ENCODE peak calls at places on chromosomes 4 and X, in seven cellular contexts. E is GM12878, Z is SK-N-SH, W is HepG2, U is HCT116, F is K562, Q is H1. V is an unnamed sample.

GRCh38 chr4:15303052-15303641 is 124.7 kb upstream of the C1QTNF7 start:
- DNase-seq in E (no peak), Z (no peak), W (peak), U (no peak), F (no peak), Q (no peak), V (no peak)

GRCh38 chrX:13254076-13254785 is 65.6 kb downstream of the ATXN3L start:
- DNase-seq in E (peak), Z (no peak), W (peak), U (no peak), F (peak), Q (no peak), V (no peak)

GRCh38 chr4:43380093-43380492 is 487.6 kb downstream of the GRXCR1 start:
- DNase-seq in E (no peak), Z (no peak), W (no peak), U (no peak), F (no peak), Q (no peak), V (no peak)

GRCh38 chr4:88422403-88422802 is 34.5 kb upstream of the HERC5 start:
- DNase-seq in E (no peak), Z (no peak), W (no peak), U (no peak), F (no peak), Q (no peak), V (no peak)

GRCh38 chrX:24146283-24146865 is 3.2 kb upstream of the ZFX start:
- DNase-seq in E (no peak), Z (no peak), W (no peak), U (no peak), F (no peak), Q (no peak), V (no peak)

GRCh38 chr4:150385606-150386005 is 196.3 kb upstream of the MAB21L2 start:
- DNase-seq in E (no peak), Z (no peak), W (no peak), U (no peak), F (no peak), Q (no peak), V (no peak)

GRCh38 chr4:71614626-71615025 is 169.3 kb downstream of the GC start:
- DNase-seq in E (no peak), Z (no peak), W (no peak), U (no peak), F (no peak), Q (no peak), V (no peak)

GRCh38 chrX:10006770-10007169 is 39.6 kb downstream of the CLDN34 start:
- DNase-seq in E (no peak), Z (no peak), W (no peak), U (no peak), F (no peak), Q (no peak), V (no peak)

GRCh38 chrX:65933085-65933589 is 106.7 kb downstream of the VSIG4 start:
- DNase-seq in E (no peak), Z (no peak), W (no peak), U (peak), F (no peak), Q (no peak), V (no peak)

GRCh38 chrX:23803931-23804381 is 21.0 kb downstream of the SAT1 start:
- DNase-seq in E (no peak), Z (no peak), W (peak), U (no peak), F (no peak), Q (no peak), V (peak)

GRCh38 chr4:138897818-138898226 is 117.8 kb upstream of the NOCT start:
- DNase-seq in E (no peak), Z (peak), W (peak), U (no peak), F (peak), Q (no peak), V (peak)

GRCh38 chrX:39935414-39936064 is 162.2 kb downstream of the BCOR start:
- DNase-seq in E (no peak), Z (no peak), W (peak), U (no peak), F (peak), Q (no peak), V (no peak)

GRCh38 chr4:139223682-139224317 is 46.8 kb upstream of the ELF2 start:
- DNase-seq in E (no peak), Z (no peak), W (no peak), U (no peak), F (no peak), Q (no peak), V (no peak)

GRCh38 chr4:1177274-1178141 is 5.1 kb upstream of the SPON2 start:
- DNase-seq in E (no peak), Z (no peak), W (peak), U (no peak), F (no peak), Q (no peak), V (no peak)

GRCh38 chr4:183348706-183349659 is 26.8 kb upstream of the CLDN24 start:
- DNase-seq in E (no peak), Z (no peak), W (no peak), U (no peak), F (peak), Q (no peak), V (no peak)

GRCh38 chrX:119690921-119691716 is 1.8 kb downstream of the SEPTIN6 start:
- DNase-seq in E (no peak), Z (peak), W (no peak), U (no peak), F (peak), Q (no peak), V (no peak)

GRCh38 chr4:7326693-7327340 is 107.9 kb downstream of the PSAPL1 start:
- DNase-seq in E (no peak), Z (peak), W (no peak), U (no peak), F (no peak), Q (no peak), V (no peak)

GRCh38 chr4:57424231-57424897 is 314.2 kb upstream of the IGFBP7 start:
- DNase-seq in E (no peak), Z (no peak), W (no peak), U (no peak), F (no peak), Q (no peak), V (peak)

GRCh38 chrX:73213734-73214133 is 917 bp downstream of the NAP1L2 start:
- DNase-seq in E (no peak), Z (no peak), W (no peak), U (no peak), F (no peak), Q (no peak), V (no peak)

GRCh38 chrX:73215263-73215662 is 612 bp upstream of the NAP1L2 start:
- DNase-seq in E (no peak), Z (no peak), W (no peak), U (no peak), F (no peak), Q (no peak), V (no peak)

GRCh38 chrX:73214366-73215094 is at the start of gene NAP1L2:
- DNase-seq in E (no peak), Z (no peak), W (no peak), U (no peak), F (no peak), Q (peak), V (peak)
- TF ChIP-seq JUND in E (no peak), Z (no peak), W (no peak), U (no peak), F (no peak), Q (no peak), V (no peak)

GRCh38 chr4:13711233-13711775 is 83.8 kb upstream of the BOD1L1 start:
- DNase-seq in E (no peak), Z (no peak), W (no peak), U (no peak), F (no peak), Q (no peak), V (no peak)
- TF ChIP-seq JUND in E (no peak), Z (no peak), W (no peak), U (no peak), F (no peak), Q (no peak), V (no peak)

GRCh38 chr4:111943796-111944203 is 201.5 kb upstream of the FAM241A start:
- DNase-seq in E (no peak), Z (peak), W (peak), U (peak), F (peak), Q (peak), V (peak)
- TF ChIP-seq JUND in E (no peak), Z (no peak), W (no peak), U (no peak), F (no peak), Q (no peak), V (no peak)

GRCh38 chrX:21509912-21510311 is 135.7 kb downstream of the CNKSR2 start:
- DNase-seq in E (no peak), Z (no peak), W (no peak), U (no peak), F (no peak), Q (no peak), V (no peak)
- TF ChIP-seq JUND in E (no peak), Z (no peak), W (no peak), U (no peak), F (no peak), Q (no peak), V (no peak)

DNA sequence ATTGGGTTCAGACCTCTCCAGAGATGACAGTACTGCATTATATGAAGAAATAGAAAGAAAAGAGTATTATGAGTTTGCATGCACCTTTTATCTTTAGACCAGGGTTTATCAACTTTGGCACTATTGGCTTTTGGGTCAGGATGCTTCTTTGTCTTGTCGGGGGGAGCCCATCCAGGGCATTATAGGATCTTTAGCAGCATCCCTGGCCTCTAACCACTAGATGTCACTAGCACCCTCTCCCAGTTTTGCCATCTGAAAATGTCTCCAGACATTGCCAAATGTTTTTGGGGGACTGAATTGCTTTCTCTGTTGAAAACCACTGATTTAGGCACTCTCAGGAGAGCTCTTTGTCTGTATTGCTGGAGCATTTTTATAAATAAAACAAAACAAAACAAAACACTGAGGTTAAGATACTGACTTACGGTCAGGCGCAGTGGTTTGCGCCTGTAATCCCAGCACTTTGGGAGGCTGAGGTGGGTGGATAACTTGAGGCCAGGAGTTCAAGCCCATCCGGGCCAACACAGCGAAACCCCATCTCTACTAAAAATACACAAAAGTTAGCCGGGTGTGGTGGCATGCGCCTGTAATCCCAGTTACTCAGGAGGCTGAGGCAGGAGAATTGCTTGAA is 23.6 kb downstream of the CA5B start:
- DNase-seq in E (no peak), Z (peak), W (no peak), U (no peak), F (peak), Q (no peak), V (peak)
- TF ChIP-seq JUND in E (no peak), Z (no peak), W (no peak), U (no peak), F (no peak), Q (no peak), V (no peak)

DNA sequence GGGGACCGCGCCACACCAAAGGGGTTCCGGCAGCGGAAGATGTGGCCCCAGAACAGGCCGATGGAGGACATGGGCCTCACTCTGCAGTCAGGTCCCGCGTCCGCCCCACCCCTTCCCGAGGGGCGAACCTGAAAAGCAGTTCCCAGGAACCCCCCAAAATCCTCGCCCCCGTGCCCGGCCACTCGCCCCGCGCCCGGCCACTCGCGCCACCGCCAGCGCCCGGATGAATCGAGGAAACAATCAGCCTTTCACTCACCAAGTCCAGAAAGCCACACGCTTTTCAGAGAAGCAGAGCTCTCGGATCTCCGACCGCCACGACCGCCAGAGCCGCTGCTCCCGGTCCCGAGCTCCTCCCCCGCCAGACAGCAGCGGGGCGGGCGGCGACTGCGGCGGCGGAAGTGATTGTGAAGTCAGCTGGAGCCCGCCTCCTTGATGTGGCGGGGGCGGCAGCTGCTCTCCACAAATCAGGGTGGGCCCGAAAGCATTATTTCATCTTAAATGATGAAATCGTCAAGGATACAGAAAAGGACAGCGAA is at the start of gene PJA1:
- DNase-seq in E (no peak), Z (peak), W (peak), U (no peak), F (peak), Q (peak), V (peak)
- TF ChIP-seq JUND in E (no peak), Z (no peak), W (no peak), U (no peak), F (no peak), Q (no peak), V (no peak)

GRCh38 chr4:2537011-2537830 is 774 bp downstream of the FAM193A start:
- DNase-seq in E (no peak), Z (peak), W (peak), U (no peak), F (peak), Q (peak), V (no peak)

GRCh38 chr4:2534904-2535385 is 1.5 kb upstream of the FAM193A start:
- DNase-seq in E (no peak), Z (peak), W (peak), U (no peak), F (no peak), Q (no peak), V (peak)

GRCh38 chr4:2536193-2537010 is at the start of gene FAM193A:
- DNase-seq in E (peak), Z (peak), W (peak), U (peak), F (peak), Q (peak), V (peak)

GRCh38 chr4:2535386-2536192 is 858 bp upstream of the FAM193A start:
- DNase-seq in E (no peak), Z (peak), W (peak), U (no peak), F (peak), Q (peak), V (peak)
- TF ChIP-seq JUND in E (no peak), Z (no peak), W (no peak), U (no peak), F (no peak), Q (no peak), V (no peak)